ENCODE peak calls at places on chromosomes 13 and 19, in ten cellular contexts. X is anterior cingulate cortex; N is lung; M is activated CD4-positive, alpha-beta T cell treated with anti-CD3 and anti-CD28 coated beads, Interleukin-2, amount 50 U/mL, for 48 hours; R is C1 segment of cervical spinal cord; G is stimulated activated CD8-positive, alpha-beta memory T cell treated with anti-CD3 and anti-CD28 coated beads, Interleukin-15, amount 100 ng/mL, for 1 hour; C is effector CD4-positive, alpha-beta T cell; J is A549; O is amniotic stem cell; Y is HAP-1. D is an unnamed sample.

GRCh38 chr13:74450976-74451375 is 316.8 kb upstream of the KLF12 start:
- DNase-seq in G (no peak), R (no peak), X (no peak), J (no peak), M (no peak), O (no peak), Y (no peak), C (no peak), N (no peak), D (no peak)

GRCh38 chr13:113112893-113113845 is 7.6 kb downstream of the F7 start:
- DNase-seq in Y (no peak), X (no peak), N (no peak), G (no peak), R (no peak), J (no peak), M (no peak), C (no peak), O (no peak), D (no peak)

GRCh38 chr13:29948246-29948645 is 97.8 kb upstream of the UBL3 start:
- DNase-seq in Y (no peak), N (no peak), G (no peak), C (no peak), R (no peak), X (no peak), M (no peak), J (no peak), O (no peak), D (no peak)

GRCh38 chr19:12722566-12723382 is 958 bp downstream of the TNPO2 start:
- DNase-seq in J (peak), X (peak), O (peak), Y (peak), M (peak), R (peak), N (peak), G (peak), C (peak), D (peak)

GRCh38 chr19:4557186-4557970 is 2.1 kb downstream of the SEMA6B start:
- DNase-seq in O (no peak), X (no peak), J (no peak), R (no peak), C (no peak), Y (no peak), N (no peak), M (peak), G (no peak), D (no peak)

GRCh38 chr13:30654430-30654829 is 36.7 kb downstream of the USPL1 start:
- DNase-seq in Y (no peak), O (no peak), C (no peak), R (no peak), M (no peak), G (no peak), X (no peak), J (no peak), N (no peak), D (no peak)

GRCh38 chr13:67662997-67663396 is 432.9 kb upstream of the PCDH9 start:
- DNase-seq in M (no peak), R (no peak), G (no peak), C (no peak), X (no peak), N (no peak), Y (no peak), O (no peak), J (no peak), D (no peak)

GRCh38 chr13:114130708-114131580 is 1.5 kb downstream of the RASA3 start:
- DNase-seq in C (peak), X (no peak), J (peak), R (peak), G (no peak), N (no peak), O (peak), Y (peak), M (peak), D (peak)

GRCh38 chr19:3343619-3344502 is 22.5 kb upstream of the NFIC start:
- DNase-seq in R (peak), O (no peak), J (peak), Y (peak), M (peak), G (no peak), N (peak), X (peak), C (peak), D (no peak)

GRCh38 chr19:43596842-43597461 is 557 bp downstream of the ZNF576 start:
- DNase-seq in N (no peak), J (no peak), R (no peak), X (no peak), Y (no peak), C (no peak), O (no peak), M (no peak), G (no peak), D (no peak)

GRCh38 chr13:113084094-113084942 is 21.3 kb upstream of the F7 start:
- DNase-seq in G (no peak), R (no peak), C (no peak), Y (no peak), N (no peak), J (peak), M (no peak), O (no peak), X (no peak), D (no peak)

GRCh38 chr13:64446372-64446771 is 2783.8 kb downstream of the PCDH9 start:
- DNase-seq in Y (peak), X (no peak), C (no peak), N (no peak), R (no peak), M (no peak), O (no peak), J (peak), G (no peak), D (no peak)

GRCh38 chr13:32595306-32595705 is 9.1 kb downstream of the PDS5B start:
- DNase-seq in C (no peak), J (no peak), G (no peak), X (no peak), N (no peak), R (no peak), M (no peak), O (no peak), Y (no peak), D (no peak)

GRCh38 chr19:30878456-30878855 is 470.8 kb downstream of the TSHZ3 start:
- DNase-seq in N (no peak), C (no peak), X (no peak), J (no peak), G (no peak), O (no peak), R (no peak), Y (no peak), M (no peak), D (no peak)

GRCh38 chr13:94252209-94252608 is 227.3 kb downstream of the DCT start:
- DNase-seq in J (no peak), G (no peak), C (no peak), O (no peak), Y (no peak), R (no peak), N (no peak), X (no peak), M (no peak), D (no peak)

GRCh38 chr19:6412111-6412999 is 12.3 kb downstream of the KHSRP start:
- DNase-seq in J (no peak), N (no peak), C (peak), G (peak), R (no peak), O (no peak), M (peak), Y (no peak), X (no peak), D (no peak)

GRCh38 chr13:99045396-99045795 is 67.5 kb upstream of the DOCK9 start:
- DNase-seq in C (no peak), R (no peak), M (no peak), Y (no peak), O (no peak), J (no peak), X (no peak), G (no peak), N (no peak), D (no peak)

GRCh38 chr13:41864658-41865057 is 96.3 kb downstream of the VWA8 start:
- DNase-seq in Y (no peak), C (no peak), X (no peak), M (no peak), N (peak), R (no peak), O (no peak), G (no peak), J (no peak), D (no peak)

GRCh38 chr13:95948646-95949045 is 104.6 kb downstream of the UGGT2 start:
- DNase-seq in Y (no peak), R (no peak), J (no peak), G (no peak), O (no peak), C (no peak), X (no peak), M (no peak), N (no peak), D (no peak)

GRCh38 chr19:11017275-11018035 is 56.6 kb downstream of the SMARCA4 start:
- DNase-seq in R (no peak), Y (no peak), O (no peak), M (no peak), G (no peak), J (no peak), X (no peak), N (no peak), C (no peak), D (no peak)

GRCh38 chr19:37719111-37719926 is at the start of gene ZNF607:
- DNase-seq in C (peak), G (peak), X (peak), J (peak), Y (peak), N (peak), M (peak), R (peak), O (peak), D (peak)

GRCh38 chr13:44236370-44236769 is 137.3 kb upstream of the SERP2 start:
- DNase-seq in C (no peak), M (no peak), G (no peak), N (no peak), J (no peak), R (no peak), O (no peak), Y (no peak), X (no peak), D (no peak)

GRCh38 chr13:45269204-45269603 is 68.4 kb upstream of the KCTD4 start:
- DNase-seq in M (no peak), Y (no peak), X (no peak), J (no peak), O (no peak), R (no peak), N (no peak), C (no peak), G (no peak), D (no peak)

GRCh38 chr19:1214862-1215731 is 9.5 kb downstream of the STK11 start:
- DNase-seq in J (no peak), N (no peak), M (no peak), R (no peak), C (no peak), Y (no peak), X (peak), G (no peak), O (no peak), D (no peak)

GRCh38 chr13:96780105-96780504 is 214.2 kb downstream of the OXGR1 start:
- DNase-seq in N (no peak), O (no peak), X (no peak), R (no peak), C (no peak), G (no peak), J (no peak), Y (no peak), M (no peak), D (no peak)

GRCh38 chr19:1851581-1852293 is 3.5 kb upstream of the REXO1 start:
- DNase-seq in N (no peak), X (peak), G (no peak), M (peak), C (peak), O (no peak), Y (no peak), J (no peak), R (no peak), D (peak)

GRCh38 chr13:101567841-101568240 is 115.4 kb downstream of the ITGBL1 start:
- DNase-seq in Y (no peak), R (no peak), N (no peak), G (no peak), X (no peak), C (no peak), M (no peak), J (no peak), O (no peak), D (no peak)

GRCh38 chr19:15244808-15245207 is 12.6 kb upstream of the EPHX3 start:
- DNase-seq in J (no peak), G (no peak), R (no peak), Y (no peak), C (no peak), X (no peak), O (no peak), M (no peak), N (no peak), D (no peak)

D was measured in T follicular helper cell.